ENCODE peak calls at places on chromosomes 11 and 22, in four cellular contexts. One of them, this sample, is unnamed.

GRCh38 chr11:126969865-126970479 is 30.6 kb downstream of the KIRREL3 start:
- DNase-seq in CD4-positive, alpha-beta memory T cell: no peak
- DNase-seq in psoas muscle: no peak
- DNase-seq in spleen: no peak
- DNase-seq in this sample: peak; percentile 15

GRCh38 chr11:15716550-15716949 is 601.8 kb downstream of the INSC start:
- DNase-seq in CD4-positive, alpha-beta memory T cell: no peak
- DNase-seq in psoas muscle: no peak
- DNase-seq in spleen: no peak
- DNase-seq in this sample: no peak

GRCh38 chr22:42376721-42377177 is 55.5 kb downstream of the NFAM1 start:
- DNase-seq in CD4-positive, alpha-beta memory T cell: no peak
- DNase-seq in psoas muscle: peak; percentile 83
- DNase-seq in spleen: peak; percentile 83
- DNase-seq in this sample: peak; percentile 90

GRCh38 chr22:47515384-47516125 is 753.1 kb downstream of the TBC1D22A start:
- DNase-seq in CD4-positive, alpha-beta memory T cell: no peak
- DNase-seq in psoas muscle: no peak
- DNase-seq in spleen: no peak
- DNase-seq in this sample: no peak

GRCh38 chr11:2195756-2196088 is 24.1 kb upstream of the TH start:
- DNase-seq in CD4-positive, alpha-beta memory T cell: no peak
- DNase-seq in psoas muscle: no peak
- DNase-seq in spleen: no peak
- DNase-seq in this sample: no peak

GRCh38 chr11:86666193-86666592 is 6.2 kb downstream of the ME3 start:
- DNase-seq in CD4-positive, alpha-beta memory T cell: no peak
- DNase-seq in psoas muscle: no peak
- DNase-seq in spleen: no peak
- DNase-seq in this sample: no peak

GRCh38 chr11:126080206-126080941 is 17.7 kb upstream of the CDON start:
- DNase-seq in CD4-positive, alpha-beta memory T cell: no peak
- DNase-seq in psoas muscle: no peak
- DNase-seq in spleen: no peak
- DNase-seq in this sample: no peak

GRCh38 chr22:40769761-40770160 is 49.4 kb downstream of the SLC25A17 start:
- DNase-seq in CD4-positive, alpha-beta memory T cell: no peak
- DNase-seq in psoas muscle: no peak
- DNase-seq in spleen: no peak
- DNase-seq in this sample: no peak

GRCh38 chr22:45636668-45637067 is 35.0 kb upstream of the ATXN10 start:
- DNase-seq in CD4-positive, alpha-beta memory T cell: no peak
- DNase-seq in psoas muscle: no peak
- DNase-seq in spleen: no peak
- DNase-seq in this sample: no peak

GRCh38 chr11:36354221-36355003 is 58.3 kb downstream of the PRR5L start:
- DNase-seq in CD4-positive, alpha-beta memory T cell: no peak
- DNase-seq in psoas muscle: no peak
- DNase-seq in spleen: no peak
- DNase-seq in this sample: no peak

GRCh38 chr22:38873469-38874411 is 1.7 kb upstream of the CBX6 start:
- DNase-seq in CD4-positive, alpha-beta memory T cell: peak; percentile 28
- DNase-seq in psoas muscle: no peak
- DNase-seq in spleen: no peak
- DNase-seq in this sample: peak; percentile 24

GRCh38 chr11:67268036-67268683 is 1.9 kb downstream of the GRK2 start:
- DNase-seq in CD4-positive, alpha-beta memory T cell: peak; percentile 63
- DNase-seq in psoas muscle: no peak
- DNase-seq in spleen: peak; percentile 87
- DNase-seq in this sample: peak; percentile 35

GRCh38 chr11:61273151-61274078 is 21.7 kb downstream of the VWCE start:
- DNase-seq in CD4-positive, alpha-beta memory T cell: no peak
- DNase-seq in psoas muscle: no peak
- DNase-seq in spleen: no peak
- DNase-seq in this sample: no peak

GRCh38 chr11:45625611-45626010 is 39.8 kb downstream of the CHST1 start:
- DNase-seq in CD4-positive, alpha-beta memory T cell: no peak
- DNase-seq in psoas muscle: no peak
- DNase-seq in spleen: no peak
- DNase-seq in this sample: no peak

GRCh38 chr11:37451903-37452302 is 853.9 kb upstream of the RAG2 start:
- DNase-seq in CD4-positive, alpha-beta memory T cell: no peak
- DNase-seq in psoas muscle: no peak
- DNase-seq in spleen: no peak
- DNase-seq in this sample: no peak

GRCh38 chr11:66646875-66647274 is 8.4 kb downstream of the RBM4 start:
- DNase-seq in CD4-positive, alpha-beta memory T cell: no peak
- DNase-seq in psoas muscle: no peak
- DNase-seq in spleen: no peak
- DNase-seq in this sample: no peak

GRCh38 chr11:7671807-7672206 is 1.5 kb downstream of the CYB5R2 start:
- DNase-seq in CD4-positive, alpha-beta memory T cell: no peak
- DNase-seq in psoas muscle: no peak
- DNase-seq in spleen: no peak
- DNase-seq in this sample: peak; percentile 2

GRCh38 chr11:304915-305833 is 2.4 kb upstream of the IFITM2 start:
- DNase-seq in CD4-positive, alpha-beta memory T cell: peak; percentile 71
- DNase-seq in psoas muscle: peak; percentile 57
- DNase-seq in spleen: peak; percentile 84
- DNase-seq in this sample: peak; percentile 93

GRCh38 chr11:111635706-111636045 is 33.4 kb downstream of the SIK2 start:
- DNase-seq in CD4-positive, alpha-beta memory T cell: no peak
- DNase-seq in psoas muscle: peak; percentile 12
- DNase-seq in spleen: no peak
- DNase-seq in this sample: no peak

GRCh38 chr11:75164318-75164827 is 13.5 kb downstream of the SLCO2B1 start:
- DNase-seq in CD4-positive, alpha-beta memory T cell: no peak
- DNase-seq in psoas muscle: no peak
- DNase-seq in spleen: no peak
- DNase-seq in this sample: peak; percentile 36

GRCh38 chr22:30610299-30610698 is 3.3 kb downstream of the TCN2 start:
- DNase-seq in CD4-positive, alpha-beta memory T cell: no peak
- DNase-seq in psoas muscle: peak; percentile 34
- DNase-seq in spleen: no peak
- DNase-seq in this sample: no peak

GRCh38 chr11:43789700-43790443 is 90.8 kb upstream of the ALKBH3 start:
- DNase-seq in CD4-positive, alpha-beta memory T cell: no peak
- DNase-seq in psoas muscle: no peak
- DNase-seq in spleen: no peak
- DNase-seq in this sample: no peak

GRCh38 chr11:118870396-118871343 is 13.0 kb upstream of the CXCR5 start:
- DNase-seq in CD4-positive, alpha-beta memory T cell: no peak
- DNase-seq in psoas muscle: no peak
- DNase-seq in spleen: peak; percentile 83
- DNase-seq in this sample: peak; percentile 72
- H3K4me3 ChIP-seq in CD4-positive, alpha-beta memory T cell: no peak overlapping the region
- H3K4me3 ChIP-seq in psoas muscle: peak overlapping the region; percentile 58
- H3K4me3 ChIP-seq in spleen: peak overlapping the region; percentile 20
- H3K4me3 ChIP-seq in this sample: no peak overlapping the region

GRCh38 chr11:65206901-65207300 is 25.2 kb downstream of the CAPN1 start:
- DNase-seq in CD4-positive, alpha-beta memory T cell: no peak
- DNase-seq in psoas muscle: no peak
- DNase-seq in spleen: no peak
- DNase-seq in this sample: no peak

GRCh38 chr11:65207918-65208784 is 26.4 kb downstream of the CAPN1 start:
- DNase-seq in CD4-positive, alpha-beta memory T cell: no peak
- DNase-seq in psoas muscle: no peak
- DNase-seq in spleen: no peak
- DNase-seq in this sample: no peak

GRCh38 chr11:65205602-65205967 is 23.9 kb downstream of the CAPN1 start:
- DNase-seq in CD4-positive, alpha-beta memory T cell: no peak
- DNase-seq in psoas muscle: no peak
- DNase-seq in spleen: no peak
- DNase-seq in this sample: no peak

GRCh38 chr11:65204646-65205601 is 23.2 kb downstream of the CAPN1 start:
- DNase-seq in CD4-positive, alpha-beta memory T cell: peak; percentile 36
- DNase-seq in psoas muscle: no peak
- DNase-seq in spleen: peak; percentile 82
- DNase-seq in this sample: peak; percentile 98

DNA sequence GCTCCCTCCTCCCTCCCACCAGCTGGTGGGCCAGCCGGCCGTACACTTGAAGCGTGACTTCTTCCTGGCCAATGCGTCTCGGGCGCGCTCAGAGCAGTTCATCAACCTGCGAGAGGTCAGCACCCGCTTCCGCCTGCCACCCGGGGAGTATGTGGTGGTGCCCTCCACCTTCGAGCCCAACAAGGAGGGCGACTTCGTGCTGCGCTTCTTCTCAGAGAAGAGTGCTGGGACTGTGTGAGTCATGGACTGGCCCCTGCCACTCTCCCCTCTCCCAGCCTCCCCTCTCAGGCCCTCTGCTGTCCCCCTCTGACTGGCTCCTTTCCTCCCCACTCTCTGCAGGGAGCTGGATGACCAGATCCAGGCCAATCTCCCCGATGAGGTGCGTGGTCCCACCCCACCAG is 24.7 kb downstream of the CAPN1 start:
- DNase-seq in CD4-positive, alpha-beta memory T cell: no peak
- DNase-seq in psoas muscle: no peak
- DNase-seq in spleen: no peak
- DNase-seq in this sample: no peak
- H3K36me3 ChIP-seq in CD4-positive, alpha-beta memory T cell: peaks cover 38% of the 10 kb centered on the region
- H3K36me3 ChIP-seq in psoas muscle: peaks cover 94% of the 10 kb centered on the region
- H3K36me3 ChIP-seq in spleen: peaks cover 4% of the 10 kb centered on the region
- H3K36me3 ChIP-seq in this sample: peaks cover 38% of the 10 kb centered on the region

GRCh38 chr11:117610901-117611300 is 186.1 kb downstream of the DSCAML1 start:
- DNase-seq in CD4-positive, alpha-beta memory T cell: no peak
- DNase-seq in psoas muscle: no peak
- DNase-seq in spleen: no peak
- DNase-seq in this sample: no peak
- H3K27me3 ChIP-seq in CD4-positive, alpha-beta memory T cell: no peaks in the 10 kb centered on the region
- H3K27me3 ChIP-seq in psoas muscle: peaks cover 22% of the 10 kb centered on the region
- H3K27me3 ChIP-seq in spleen: no peaks in the 10 kb centered on the region
- H3K27me3 ChIP-seq in this sample: peaks cover 2% of the 10 kb centered on the region

DNA sequence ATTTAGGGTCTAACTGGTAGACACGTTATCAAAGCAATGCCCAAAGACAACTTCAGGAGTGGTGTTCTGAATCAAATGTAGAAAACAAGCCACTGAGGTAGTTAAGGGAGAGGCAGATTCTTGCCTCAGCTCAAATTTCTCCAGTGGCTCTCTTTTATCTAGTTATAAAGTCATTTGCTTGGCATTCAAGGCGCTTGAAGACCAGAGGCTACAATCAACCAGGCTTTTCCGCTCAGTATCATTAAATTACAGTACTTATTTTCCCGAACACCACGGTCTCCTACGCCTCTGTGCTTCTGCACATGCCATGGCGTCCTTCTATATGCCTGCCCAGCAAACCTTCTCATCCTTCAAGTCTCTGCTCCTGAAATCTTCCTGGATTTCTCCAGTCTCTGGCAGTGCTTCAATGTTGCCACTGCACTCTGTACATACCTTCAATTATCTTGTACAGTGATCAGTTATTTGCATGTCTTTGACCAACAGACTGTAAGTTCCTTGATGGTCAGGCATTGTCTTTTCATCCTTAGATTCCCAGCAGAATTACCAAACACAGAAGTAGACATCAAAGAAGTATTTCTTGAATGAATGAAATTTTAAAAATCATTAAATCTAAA is 1.4 kb downstream of the POGLUT3 start:
- DNase-seq in CD4-positive, alpha-beta memory T cell: no peak
- DNase-seq in psoas muscle: no peak
- DNase-seq in spleen: no peak
- DNase-seq in this sample: no peak
- H3K4me3 ChIP-seq in CD4-positive, alpha-beta memory T cell: no peak overlapping the region
- H3K4me3 ChIP-seq in psoas muscle: peak overlapping the region; percentile 75
- H3K4me3 ChIP-seq in spleen: peak overlapping the region; percentile 79
- H3K4me3 ChIP-seq in this sample: no peak overlapping the region

GRCh38 chr11:114192841-114193389 is 103.3 kb upstream of the NNMT start:
- DNase-seq in CD4-positive, alpha-beta memory T cell: no peak
- DNase-seq in psoas muscle: no peak
- DNase-seq in spleen: no peak
- DNase-seq in this sample: no peak
- H3K36me3 ChIP-seq in CD4-positive, alpha-beta memory T cell: no peaks in the 10 kb centered on the region
- H3K36me3 ChIP-seq in psoas muscle: peaks cover 46% of the 10 kb centered on the region
- H3K36me3 ChIP-seq in spleen: no peaks in the 10 kb centered on the region
- H3K36me3 ChIP-seq in this sample: no peaks in the 10 kb centered on the region

DNA sequence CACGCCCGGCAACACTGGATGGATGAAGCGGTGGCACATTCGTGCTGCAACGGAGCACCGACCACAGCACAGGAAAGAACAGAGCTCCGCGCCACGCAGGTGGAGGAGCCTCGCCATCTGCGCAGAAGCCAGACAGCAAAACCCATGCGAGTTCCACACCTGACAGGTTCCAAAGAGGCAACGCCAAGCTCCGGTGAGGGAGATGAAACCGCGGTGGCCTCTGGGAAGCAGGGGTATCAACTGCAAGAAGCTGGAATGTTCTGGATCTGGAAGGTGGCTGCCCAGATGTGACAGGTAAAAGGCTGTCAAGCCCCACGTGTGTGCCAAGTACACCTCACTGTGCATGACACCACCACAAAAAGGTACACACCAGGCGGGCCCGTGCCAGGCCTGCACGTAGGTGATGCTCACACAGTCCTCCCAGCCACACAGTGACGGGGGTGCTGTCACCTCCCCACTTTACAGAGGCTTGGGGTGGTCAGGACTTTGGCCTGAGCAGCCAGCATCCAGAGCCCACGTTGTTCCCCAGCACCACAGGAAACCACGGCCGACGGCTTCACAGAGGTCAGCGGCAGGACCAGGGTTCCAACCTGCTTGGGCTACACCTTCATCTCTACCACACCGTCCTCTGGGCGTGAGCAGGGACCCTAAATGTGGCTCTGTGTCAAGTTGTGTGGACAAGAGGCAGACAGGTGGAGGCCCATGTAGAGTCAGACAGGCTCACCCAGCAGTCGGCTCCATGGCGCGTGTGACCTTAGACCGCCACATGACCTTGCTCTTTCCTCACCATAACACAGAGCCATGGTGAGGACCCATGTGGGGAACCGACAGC is 19.7 kb upstream of the EFCAB6 start:
- DNase-seq in CD4-positive, alpha-beta memory T cell: no peak
- DNase-seq in psoas muscle: no peak
- DNase-seq in spleen: peak; percentile 65
- DNase-seq in this sample: peak; percentile 50
- H3K27me3 ChIP-seq in CD4-positive, alpha-beta memory T cell: no peaks in the 10 kb centered on the region
- H3K27me3 ChIP-seq in psoas muscle: peaks cover 14% of the 10 kb centered on the region
- H3K27me3 ChIP-seq in spleen: peaks cover 5% of the 10 kb centered on the region
- H3K27me3 ChIP-seq in this sample: no peaks in the 10 kb centered on the region

GRCh38 chr11:91303754-91304153 is 920.9 kb upstream of the FAT3 start:
- DNase-seq in CD4-positive, alpha-beta memory T cell: no peak
- DNase-seq in psoas muscle: no peak
- DNase-seq in spleen: no peak
- DNase-seq in this sample: no peak

GRCh38 chr11:91310085-91310484 is 914.5 kb upstream of the FAT3 start:
- DNase-seq in CD4-positive, alpha-beta memory T cell: no peak
- DNase-seq in psoas muscle: no peak
- DNase-seq in spleen: no peak
- DNase-seq in this sample: no peak

GRCh38 chr11:91305402-91305801 is 919.2 kb upstream of the FAT3 start:
- DNase-seq in CD4-positive, alpha-beta memory T cell: no peak
- DNase-seq in psoas muscle: no peak
- DNase-seq in spleen: no peak
- DNase-seq in this sample: no peak

DNA sequence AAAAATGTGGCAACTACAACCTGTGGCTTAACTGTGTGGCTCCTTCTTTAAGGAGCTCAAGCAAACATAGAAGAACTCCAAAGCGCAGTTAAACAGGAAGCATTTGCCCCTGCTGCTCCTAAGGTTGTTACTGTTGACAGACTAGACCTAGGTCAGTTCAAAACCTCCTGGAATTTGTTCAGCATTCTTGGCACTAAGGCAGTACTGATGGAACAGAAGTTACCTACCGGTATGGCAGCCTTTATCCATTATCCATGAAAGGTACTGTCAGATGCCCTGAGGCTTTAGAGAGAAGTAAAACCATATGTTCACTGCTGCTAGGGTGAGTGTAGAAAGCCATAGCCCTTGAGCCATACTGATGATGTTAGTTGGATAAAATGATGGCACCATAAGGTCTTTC is 916.5 kb upstream of the FAT3 start:
- DNase-seq in CD4-positive, alpha-beta memory T cell: no peak
- DNase-seq in psoas muscle: no peak
- DNase-seq in spleen: no peak
- DNase-seq in this sample: no peak
- H3K4me3 ChIP-seq in CD4-positive, alpha-beta memory T cell: no peak overlapping the region
- H3K4me3 ChIP-seq in psoas muscle: no peak overlapping the region
- H3K4me3 ChIP-seq in spleen: no peak overlapping the region
- H3K4me3 ChIP-seq in this sample: no peak overlapping the region

This sample was measured in H7.